ENCODE peak calls at places on chromosome 21, in nine cellular contexts. One of them, this sample, is unnamed.

GRCh38 chr21:31310750-31311149 is 33.3 kb downstream of the TIAM1 start:
- DNase-seq in mesenchymal stem cell: peak
- DNase-seq in IMR-90: peak
- DNase-seq in GM23338: peak
- DNase-seq in mammary epithelial cell: peak
- DNase-seq in H9: no peak
- DNase-seq in neuronal stem cell: no peak
- DNase-seq in OCI-LY7: no peak
- DNase-seq in MM.1S: no peak
- DNase-seq in this sample: peak

GRCh38 chr21:43864313-43864805 is 664 bp upstream of the AGPAT3 start:
- DNase-seq in mammary epithelial cell: peak
- DNase-seq in OCI-LY7: no peak
- DNase-seq in GM23338: peak
- DNase-seq in H9: peak
- DNase-seq in neuronal stem cell: no peak
- DNase-seq in mesenchymal stem cell: peak
- DNase-seq in IMR-90: peak
- DNase-seq in MM.1S: peak
- DNase-seq in this sample: peak

GRCh38 chr21:17818158-17819113 is 720 bp downstream of the C21orf91 start:
- DNase-seq in OCI-LY7: peak
- DNase-seq in GM23338: peak
- DNase-seq in mesenchymal stem cell: peak
- DNase-seq in IMR-90: peak
- DNase-seq in H9: peak
- DNase-seq in neuronal stem cell: peak
- DNase-seq in mammary epithelial cell: peak
- DNase-seq in MM.1S: peak
- DNase-seq in this sample: peak

GRCh38 chr21:45094412-45094811 is 20.0 kb downstream of the ADARB1 start:
- DNase-seq in mesenchymal stem cell: no peak
- DNase-seq in mammary epithelial cell: no peak
- DNase-seq in OCI-LY7: no peak
- DNase-seq in MM.1S: no peak
- DNase-seq in neuronal stem cell: no peak
- DNase-seq in IMR-90: no peak
- DNase-seq in GM23338: no peak
- DNase-seq in H9: no peak
- DNase-seq in this sample: no peak

GRCh38 chr21:44752701-44753235 is 41.4 kb upstream of the TSPEAR start:
- DNase-seq in IMR-90: no peak
- DNase-seq in mesenchymal stem cell: no peak
- DNase-seq in H9: no peak
- DNase-seq in neuronal stem cell: no peak
- DNase-seq in mammary epithelial cell: peak
- DNase-seq in OCI-LY7: no peak
- DNase-seq in MM.1S: no peak
- DNase-seq in GM23338: no peak
- DNase-seq in this sample: peak

GRCh38 chr21:44568261-44568660 is 5.3 kb upstream of the KRTAP10-4 start:
- DNase-seq in IMR-90: no peak
- DNase-seq in neuronal stem cell: no peak
- DNase-seq in OCI-LY7: no peak
- DNase-seq in H9: no peak
- DNase-seq in mesenchymal stem cell: no peak
- DNase-seq in MM.1S: no peak
- DNase-seq in GM23338: no peak
- DNase-seq in mammary epithelial cell: no peak
- DNase-seq in this sample: no peak

GRCh38 chr21:36487641-36488307 is 7.9 kb upstream of the CLDN14 start:
- DNase-seq in H9: no peak
- DNase-seq in MM.1S: no peak
- DNase-seq in mesenchymal stem cell: no peak
- DNase-seq in GM23338: no peak
- DNase-seq in IMR-90: peak
- DNase-seq in mammary epithelial cell: peak
- DNase-seq in neuronal stem cell: no peak
- DNase-seq in OCI-LY7: peak
- DNase-seq in this sample: no peak

GRCh38 chr21:32192291-32192690 is 86.6 kb downstream of the MIS18A start:
- DNase-seq in MM.1S: no peak
- DNase-seq in H9: no peak
- DNase-seq in OCI-LY7: no peak
- DNase-seq in neuronal stem cell: no peak
- DNase-seq in mesenchymal stem cell: no peak
- DNase-seq in GM23338: no peak
- DNase-seq in IMR-90: no peak
- DNase-seq in mammary epithelial cell: no peak
- DNase-seq in this sample: no peak

GRCh38 chr21:31011412-31011811 is 26.9 kb downstream of the KRTAP19-8 start:
- DNase-seq in IMR-90: no peak
- DNase-seq in H9: no peak
- DNase-seq in mammary epithelial cell: no peak
- DNase-seq in GM23338: no peak
- DNase-seq in OCI-LY7: no peak
- DNase-seq in neuronal stem cell: no peak
- DNase-seq in mesenchymal stem cell: no peak
- DNase-seq in MM.1S: no peak
- DNase-seq in this sample: no peak

GRCh38 chr21:22201669-22202068 is 1203.5 kb downstream of the NCAM2 start:
- DNase-seq in mammary epithelial cell: no peak
- DNase-seq in OCI-LY7: no peak
- DNase-seq in neuronal stem cell: no peak
- DNase-seq in IMR-90: no peak
- DNase-seq in mesenchymal stem cell: no peak
- DNase-seq in MM.1S: no peak
- DNase-seq in H9: no peak
- DNase-seq in GM23338: no peak
- DNase-seq in this sample: no peak

GRCh38 chr21:17782051-17782450 is 37.1 kb downstream of the C21orf91 start:
- DNase-seq in IMR-90: no peak
- DNase-seq in H9: no peak
- DNase-seq in GM23338: peak
- DNase-seq in mammary epithelial cell: no peak
- DNase-seq in OCI-LY7: peak
- DNase-seq in mesenchymal stem cell: no peak
- DNase-seq in neuronal stem cell: no peak
- DNase-seq in MM.1S: peak
- DNase-seq in this sample: no peak

GRCh38 chr21:43827015-43827611 is 37.7 kb downstream of the RRP1 start:
- DNase-seq in neuronal stem cell: no peak
- DNase-seq in mammary epithelial cell: peak
- DNase-seq in mesenchymal stem cell: peak
- DNase-seq in MM.1S: no peak
- DNase-seq in OCI-LY7: no peak
- DNase-seq in GM23338: no peak
- DNase-seq in IMR-90: peak
- DNase-seq in H9: no peak
- DNase-seq in this sample: peak

GRCh38 chr21:46459024-46459355 is 299 bp downstream of the DIP2A start:
- DNase-seq in MM.1S: no peak
- DNase-seq in GM23338: no peak
- DNase-seq in mesenchymal stem cell: no peak
- DNase-seq in mammary epithelial cell: no peak
- DNase-seq in neuronal stem cell: no peak
- DNase-seq in OCI-LY7: no peak
- DNase-seq in IMR-90: no peak
- DNase-seq in H9: no peak
- DNase-seq in this sample: no peak

GRCh38 chr21:46091631-46092025 is 6.3 kb upstream of the COL6A2 start:
- DNase-seq in H9: no peak
- DNase-seq in OCI-LY7: no peak
- DNase-seq in mesenchymal stem cell: no peak
- DNase-seq in IMR-90: peak
- DNase-seq in mammary epithelial cell: no peak
- DNase-seq in MM.1S: no peak
- DNase-seq in GM23338: no peak
- DNase-seq in neuronal stem cell: no peak
- DNase-seq in this sample: no peak

GRCh38 chr21:27045281-27045985 is 78.5 kb upstream of the ADAMTS5 start:
- DNase-seq in mesenchymal stem cell: no peak
- DNase-seq in H9: no peak
- DNase-seq in GM23338: no peak
- DNase-seq in MM.1S: no peak
- DNase-seq in neuronal stem cell: no peak
- DNase-seq in OCI-LY7: no peak
- DNase-seq in mammary epithelial cell: no peak
- DNase-seq in IMR-90: no peak
- DNase-seq in this sample: no peak

GRCh38 chr21:27043377-27043776 is 76.5 kb upstream of the ADAMTS5 start:
- DNase-seq in neuronal stem cell: no peak
- DNase-seq in IMR-90: no peak
- DNase-seq in mesenchymal stem cell: no peak
- DNase-seq in mammary epithelial cell: no peak
- DNase-seq in H9: no peak
- DNase-seq in OCI-LY7: no peak
- DNase-seq in GM23338: peak
- DNase-seq in MM.1S: no peak
- DNase-seq in this sample: no peak

GRCh38 chr21:27047331-27048314 is 80.7 kb upstream of the ADAMTS5 start:
- DNase-seq in mammary epithelial cell: peak
- DNase-seq in mesenchymal stem cell: peak
- DNase-seq in OCI-LY7: no peak
- DNase-seq in IMR-90: peak
- DNase-seq in H9: no peak
- DNase-seq in neuronal stem cell: peak
- DNase-seq in MM.1S: no peak
- DNase-seq in GM23338: no peak
- DNase-seq in this sample: no peak
- H3K27ac ChIP-seq in mammary epithelial cell: no peak
- H3K27ac ChIP-seq in mesenchymal stem cell: no peak
- H3K27ac ChIP-seq in OCI-LY7: no peak
- H3K27ac ChIP-seq in IMR-90: no peak
- H3K27ac ChIP-seq in H9: no peak
- H3K27ac ChIP-seq in neuronal stem cell: no peak
- H3K27ac ChIP-seq in MM.1S: no peak
- H3K27ac ChIP-seq in GM23338: no peak
- H3K27ac ChIP-seq in this sample: no peak

GRCh38 chr21:16509466-16509865 is 779.7 kb downstream of the USP25 start:
- DNase-seq in H9: no peak
- DNase-seq in IMR-90: peak
- DNase-seq in GM23338: no peak
- DNase-seq in MM.1S: no peak
- DNase-seq in OCI-LY7: no peak
- DNase-seq in mammary epithelial cell: no peak
- DNase-seq in neuronal stem cell: no peak
- DNase-seq in mesenchymal stem cell: no peak
- DNase-seq in this sample: no peak
- H2AFZ ChIP-seq in H9: no peak
- H2AFZ ChIP-seq in IMR-90: no peak
- H2AFZ ChIP-seq in GM23338: no peak
- H2AFZ ChIP-seq in MM.1S: no peak
- H2AFZ ChIP-seq in OCI-LY7: no peak
- H2AFZ ChIP-seq in mammary epithelial cell: peak
- H2AFZ ChIP-seq in neuronal stem cell: no peak
- H2AFZ ChIP-seq in mesenchymal stem cell: no peak
- H2AFZ ChIP-seq in this sample: no peak

GRCh38 chr21:42447182-42447581 is 43.5 kb downstream of the UBASH3A start:
- DNase-seq in MM.1S: no peak
- DNase-seq in H9: no peak
- DNase-seq in GM23338: no peak
- DNase-seq in mammary epithelial cell: no peak
- DNase-seq in neuronal stem cell: no peak
- DNase-seq in IMR-90: no peak
- DNase-seq in OCI-LY7: no peak
- DNase-seq in mesenchymal stem cell: no peak
- DNase-seq in this sample: no peak

GRCh38 chr21:42447732-42448131 is 44.0 kb downstream of the UBASH3A start:
- DNase-seq in H9: no peak
- DNase-seq in GM23338: no peak
- DNase-seq in mammary epithelial cell: no peak
- DNase-seq in neuronal stem cell: no peak
- DNase-seq in IMR-90: no peak
- DNase-seq in mesenchymal stem cell: no peak
- DNase-seq in OCI-LY7: no peak
- DNase-seq in MM.1S: no peak
- DNase-seq in this sample: no peak

GRCh38 chr21:42444745-42445059 is 41.0 kb downstream of the UBASH3A start:
- DNase-seq in GM23338: no peak
- DNase-seq in OCI-LY7: no peak
- DNase-seq in mesenchymal stem cell: no peak
- DNase-seq in IMR-90: no peak
- DNase-seq in H9: no peak
- DNase-seq in mammary epithelial cell: no peak
- DNase-seq in neuronal stem cell: no peak
- DNase-seq in MM.1S: no peak
- DNase-seq in this sample: no peak

GRCh38 chr21:42445311-42445710 is 41.6 kb downstream of the UBASH3A start:
- DNase-seq in OCI-LY7: no peak
- DNase-seq in mammary epithelial cell: no peak
- DNase-seq in neuronal stem cell: no peak
- DNase-seq in MM.1S: no peak
- DNase-seq in GM23338: no peak
- DNase-seq in mesenchymal stem cell: no peak
- DNase-seq in IMR-90: no peak
- DNase-seq in H9: no peak
- DNase-seq in this sample: no peak

GRCh38 chr21:42446531-42446930 is 42.8 kb downstream of the UBASH3A start:
- DNase-seq in mammary epithelial cell: no peak
- DNase-seq in OCI-LY7: no peak
- DNase-seq in GM23338: no peak
- DNase-seq in IMR-90: no peak
- DNase-seq in mesenchymal stem cell: no peak
- DNase-seq in neuronal stem cell: no peak
- DNase-seq in H9: no peak
- DNase-seq in MM.1S: no peak
- DNase-seq in this sample: no peak
- H3K27ac ChIP-seq in mammary epithelial cell: no peak
- H3K27ac ChIP-seq in OCI-LY7: no peak
- H3K27ac ChIP-seq in GM23338: no peak
- H3K27ac ChIP-seq in IMR-90: no peak
- H3K27ac ChIP-seq in mesenchymal stem cell: no peak
- H3K27ac ChIP-seq in neuronal stem cell: no peak
- H3K27ac ChIP-seq in H9: no peak
- H3K27ac ChIP-seq in MM.1S: no peak
- H3K27ac ChIP-seq in this sample: no peak

GRCh38 chr21:29096619-29097018 is 23.2 kb upstream of the CCT8 start:
- DNase-seq in MM.1S: no peak
- DNase-seq in mesenchymal stem cell: no peak
- DNase-seq in H9: no peak
- DNase-seq in mammary epithelial cell: no peak
- DNase-seq in IMR-90: no peak
- DNase-seq in neuronal stem cell: no peak
- DNase-seq in GM23338: no peak
- DNase-seq in OCI-LY7: no peak
- DNase-seq in this sample: no peak
- H2AFZ ChIP-seq in MM.1S: no peak
- H2AFZ ChIP-seq in mesenchymal stem cell: no peak
- H2AFZ ChIP-seq in H9: no peak
- H2AFZ ChIP-seq in mammary epithelial cell: no peak
- H2AFZ ChIP-seq in IMR-90: no peak
- H2AFZ ChIP-seq in neuronal stem cell: no peak
- H2AFZ ChIP-seq in GM23338: no peak
- H2AFZ ChIP-seq in OCI-LY7: no peak
- H2AFZ ChIP-seq in this sample: no peak

DNA sequence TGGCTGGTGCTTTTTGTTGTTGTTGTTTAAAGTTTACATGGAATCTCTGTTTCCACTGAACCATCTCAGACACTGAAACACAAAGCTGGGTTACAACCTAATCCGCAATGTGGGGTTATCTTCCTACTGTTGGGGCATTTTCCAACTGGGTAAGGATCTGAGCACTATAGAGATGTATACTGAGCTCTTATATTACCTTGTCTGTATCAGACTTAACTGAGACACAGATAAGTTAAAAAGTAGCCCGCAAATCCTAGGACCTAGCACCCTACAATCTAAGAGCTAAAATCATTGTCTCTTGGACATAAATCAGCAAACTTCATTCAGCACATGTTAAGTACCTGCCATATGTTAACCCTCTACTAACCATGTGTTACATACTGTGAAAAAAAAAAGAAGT is 169.2 kb downstream of the LTN1 start:
- DNase-seq in H9: no peak
- DNase-seq in GM23338: no peak
- DNase-seq in OCI-LY7: no peak
- DNase-seq in IMR-90: no peak
- DNase-seq in MM.1S: no peak
- DNase-seq in mammary epithelial cell: no peak
- DNase-seq in neuronal stem cell: no peak
- DNase-seq in mesenchymal stem cell: no peak
- DNase-seq in this sample: no peak
- H3K27ac ChIP-seq in H9: no peak
- H3K27ac ChIP-seq in GM23338: no peak
- H3K27ac ChIP-seq in OCI-LY7: no peak
- H3K27ac ChIP-seq in IMR-90: no peak
- H3K27ac ChIP-seq in MM.1S: no peak
- H3K27ac ChIP-seq in mammary epithelial cell: no peak
- H3K27ac ChIP-seq in neuronal stem cell: no peak
- H3K27ac ChIP-seq in mesenchymal stem cell: no peak
- H3K27ac ChIP-seq in this sample: no peak

This sample was measured in PC-9.